ENCODE peak calls at places on chromosomes 11 and 22, in eight cellular contexts. Z is mucosa of descending colon; C is adipocyte; Q is bronchial epithelial cell; R is small intestine; D is Right ventricle myocardium superior; O is stimulated activated CD4-positive, alpha-beta T cell treated with anti-CD3 and anti-CD28 coated beads, TNF-alpha, amount 100 ng/mL, for 48 hours; N is HEK293T. P is an unnamed sample.

GRCh38 chr11:83006877-83007330 is 64.8 kb downstream of the RAB30 start:
- DNase-seq in D (no peak), R (no peak), Q (no peak), Z (no peak), C (peak; percentile 12), O (no peak), N (no peak), P (no peak)

GRCh38 chr11:83349371-83349770 is 63.2 kb upstream of the CCDC90B start:
- DNase-seq in Q (no peak), D (no peak), N (no peak), C (no peak), Z (no peak), O (no peak), R (no peak), P (peak; percentile 1)

GRCh38 chr11:117157507-117157906 is 13.4 kb downstream of the PAFAH1B2 start:
- DNase-seq in N (no peak), Z (no peak), R (no peak), C (no peak), Q (no peak), D (no peak), O (no peak), P (no peak)

GRCh38 chr22:35582218-35582860 is 34.8 kb downstream of the MB start:
- DNase-seq in O (no peak), C (no peak), D (no peak), R (no peak), N (no peak), Q (no peak), Z (no peak), P (no peak)

GRCh38 chr11:13883042-13883441 is 79.5 kb upstream of the SPON1 start:
- DNase-seq in C (no peak), Z (no peak), N (no peak), Q (no peak), R (peak; percentile 15), O (peak; percentile 2), D (no peak), P (no peak)

GRCh38 chr11:64851831-64852337 is 7.4 kb upstream of the CDC42BPG start:
- DNase-seq in R (peak; percentile 26), N (no peak), Q (no peak), D (no peak), Z (peak; percentile 76), O (no peak), C (no peak), P (no peak)

GRCh38 chr11:131038597-131038996 is 122.3 kb upstream of the SNX19 start:
- DNase-seq in Q (peak; percentile 44), D (no peak), R (no peak), N (peak; percentile 22), Z (no peak), C (no peak), O (no peak), P (no peak)

GRCh38 chr22:38021201-38021600 is 36.0 kb upstream of the PICK1 start:
- DNase-seq in N (no peak), C (no peak), Q (no peak), R (no peak), O (no peak), D (no peak), Z (no peak), P (no peak)

GRCh38 chr22:36010090-36010489 is 18.5 kb downstream of the RBFOX2 start:
- DNase-seq in Z (no peak), O (no peak), N (peak; percentile 30), R (no peak), Q (no peak), D (no peak), C (no peak), P (no peak)

GRCh38 chr22:41308054-41308453 is 6.7 kb downstream of the ZC3H7B start:
- DNase-seq in D (no peak), R (no peak), N (no peak), Z (no peak), Q (no peak), C (no peak), O (no peak), P (peak; percentile 74)

GRCh38 chr11:30503156-30503555 is 83.0 kb downstream of the MPPED2 start:
- DNase-seq in C (no peak), R (no peak), D (no peak), O (no peak), N (no peak), Z (no peak), Q (no peak), P (no peak)